ENCODE peak calls at places on chromosomes 6 and 20, in five cellular contexts. K, D, H, J and V are unnamed samples.

GRCh38 chr6:149200282-149200936 is 117.1 kb upstream of the TAB2 start:
- DNase-seq in K (no peak), D (no peak), H (no peak), J (no peak), V (no peak)

GRCh38 chr6:132812255-132812732 is 2.1 kb upstream of the RPS12 start:
- DNase-seq in K (peak; percentile 54), D (no peak), H (no peak), J (peak; percentile 23), V (peak; percentile 56)

GRCh38 chr6:18323935-18324707 is 59.8 kb upstream of the DEK start:
- DNase-seq in K (peak; percentile 74), D (peak; percentile 40), H (no peak), J (peak; percentile 48), V (peak; percentile 69)

GRCh38 chr6:48111575-48111974 is 578 bp upstream of the PTCHD4 start:
- DNase-seq in K (no peak), D (no peak), H (no peak), J (no peak), V (no peak)

GRCh38 chr6:120869397-120869796 is 464.9 kb downstream of the TBC1D32 start:
- DNase-seq in K (peak; percentile 0), D (no peak), H (no peak), J (no peak), V (peak; percentile 48)

GRCh38 chr6:48985025-48985424 is 478.0 kb downstream of the MMUT start:
- DNase-seq in K (peak; percentile 44), D (no peak), H (no peak), J (no peak), V (no peak)

GRCh38 chr20:13147071-13147961 is 73.8 kb upstream of the ISM1 start:
- DNase-seq in K (no peak), D (no peak), H (no peak), J (no peak), V (no peak)

GRCh38 chr6:157075549-157076426 is 247.5 kb downstream of the TMEM242 start:
- DNase-seq in K (peak; percentile 74), D (no peak), H (no peak), J (peak; percentile 12), V (no peak)

GRCh38 chr6:39037082-39037487 is 11.5 kb upstream of the GLP1R start:
- DNase-seq in K (no peak), D (no peak), H (no peak), J (no peak), V (no peak)

GRCh38 chr6:133201231-133201630 is 39.9 kb upstream of the EYA4 start:
- DNase-seq in K (no peak), D (no peak), H (no peak), J (no peak), V (no peak)

GRCh38 chr20:845226-845868 is 11.8 kb downstream of the FAM110A start:
- DNase-seq in K (no peak), D (no peak), H (no peak), J (no peak), V (no peak)

GRCh38 chr6:41523957-41524633 is 22.1 kb upstream of the FOXP4 start:
- DNase-seq in K (no peak), D (no peak), H (no peak), J (no peak), V (no peak)

GRCh38 chr6:33431880-33432541 is 12.1 kb downstream of the SYNGAP1 start:
- DNase-seq in K (no peak), D (no peak), H (peak; percentile 56), J (no peak), V (no peak)

GRCh38 chr20:32456869-32457421 is 98.8 kb downstream of the ASXL1 start:
- DNase-seq in K (no peak), D (peak; percentile 3), H (no peak), J (no peak), V (peak; percentile 80)

GRCh38 chr20:5008743-5009142 is 7.4 kb upstream of the SLC23A2 start:
- DNase-seq in K (peak; percentile 80), D (no peak), H (no peak), J (peak; percentile 49), V (no peak)

GRCh38 chr6:143193571-143194094 is 132.9 kb downstream of the AIG1 start:
- DNase-seq in K (no peak), D (no peak), H (no peak), J (no peak), V (no peak)

GRCh38 chr6:86535141-86535540 is 402.2 kb upstream of the HTR1E start:
- DNase-seq in K (no peak), D (no peak), H (no peak), J (no peak), V (no peak)